ENCODE peak calls at places on chromosomes 7 and 10, in six cellular contexts. One of them, this sample, is unnamed.

GRCh38 chr7:20402297-20403230 is 71.9 kb downstream of the ITGB8 start:
- DNase-seq in NCI-H2081: no peak
- DNase-seq in nucleus accumbens: no peak
- DNase-seq in lung microvascular endothelial cell: no peak
- DNase-seq in germinal center: no peak
- DNase-seq in RPMI7951: peak
- DNase-seq in this sample: no peak

GRCh38 chr7:5419523-5420107 is 4.0 kb downstream of the TNRC18 start:
- DNase-seq in RPMI7951: peak
- DNase-seq in NCI-H2081: no peak
- DNase-seq in lung microvascular endothelial cell: peak
- DNase-seq in germinal center: no peak
- DNase-seq in nucleus accumbens: peak
- DNase-seq in this sample: peak

GRCh38 chr7:132084776-132085388 is 491.4 kb downstream of the PLXNA4 start:
- DNase-seq in RPMI7951: peak
- DNase-seq in lung microvascular endothelial cell: peak
- DNase-seq in germinal center: no peak
- DNase-seq in nucleus accumbens: no peak
- DNase-seq in NCI-H2081: no peak
- DNase-seq in this sample: peak

GRCh38 chr7:82384051-82384464 is 59.5 kb downstream of the CACNA2D1 start:
- DNase-seq in nucleus accumbens: no peak
- DNase-seq in germinal center: no peak
- DNase-seq in lung microvascular endothelial cell: no peak
- DNase-seq in NCI-H2081: no peak
- DNase-seq in RPMI7951: no peak
- DNase-seq in this sample: no peak

GRCh38 chr10:83753490-83753889 is 385.8 kb upstream of the GHITM start:
- DNase-seq in lung microvascular endothelial cell: no peak
- DNase-seq in germinal center: no peak
- DNase-seq in NCI-H2081: no peak
- DNase-seq in RPMI7951: no peak
- DNase-seq in nucleus accumbens: no peak
- DNase-seq in this sample: no peak

GRCh38 chr10:99834410-99834809 is 52.0 kb downstream of the ABCC2 start:
- DNase-seq in RPMI7951: peak
- DNase-seq in lung microvascular endothelial cell: peak
- DNase-seq in germinal center: no peak
- DNase-seq in NCI-H2081: no peak
- DNase-seq in nucleus accumbens: no peak
- DNase-seq in this sample: peak

GRCh38 chr7:151051108-151051507 is 2.8 kb downstream of the ASIC3 start:
- DNase-seq in lung microvascular endothelial cell: peak
- DNase-seq in germinal center: peak
- DNase-seq in nucleus accumbens: peak
- DNase-seq in RPMI7951: peak
- DNase-seq in NCI-H2081: no peak
- DNase-seq in this sample: no peak

GRCh38 chr7:86058649-86059048 is 585.1 kb upstream of the GRM3 start:
- DNase-seq in nucleus accumbens: no peak
- DNase-seq in RPMI7951: no peak
- DNase-seq in germinal center: no peak
- DNase-seq in NCI-H2081: no peak
- DNase-seq in lung microvascular endothelial cell: no peak
- DNase-seq in this sample: no peak

GRCh38 chr10:47094126-47094525 is 182.9 kb downstream of the PTPN20 start:
- DNase-seq in RPMI7951: no peak
- DNase-seq in NCI-H2081: no peak
- DNase-seq in germinal center: no peak
- DNase-seq in lung microvascular endothelial cell: no peak
- DNase-seq in nucleus accumbens: no peak
- DNase-seq in this sample: no peak

GRCh38 chr7:151013728-151014497 is 10.4 kb downstream of the ATG9B start:
- DNase-seq in lung microvascular endothelial cell: no peak
- DNase-seq in germinal center: peak
- DNase-seq in nucleus accumbens: peak
- DNase-seq in RPMI7951: peak
- DNase-seq in NCI-H2081: peak
- DNase-seq in this sample: no peak

GRCh38 chr10:66782776-66783175 is 143.1 kb upstream of the LRRTM3 start:
- DNase-seq in germinal center: no peak
- DNase-seq in NCI-H2081: no peak
- DNase-seq in nucleus accumbens: no peak
- DNase-seq in lung microvascular endothelial cell: no peak
- DNase-seq in RPMI7951: peak
- DNase-seq in this sample: no peak

GRCh38 chr10:128110339-128110738 is 15.9 kb downstream of the MKI67 start:
- DNase-seq in germinal center: no peak
- DNase-seq in NCI-H2081: no peak
- DNase-seq in RPMI7951: no peak
- DNase-seq in lung microvascular endothelial cell: no peak
- DNase-seq in nucleus accumbens: no peak
- DNase-seq in this sample: no peak

GRCh38 chr10:36489928-36490279 is 635.5 kb upstream of the ANKRD30A start:
- DNase-seq in germinal center: no peak
- DNase-seq in NCI-H2081: no peak
- DNase-seq in nucleus accumbens: no peak
- DNase-seq in lung microvascular endothelial cell: peak
- DNase-seq in RPMI7951: peak
- DNase-seq in this sample: no peak

GRCh38 chr7:90225181-90225580 is 13.6 kb downstream of the STEAP2 start:
- DNase-seq in lung microvascular endothelial cell: no peak
- DNase-seq in germinal center: no peak
- DNase-seq in NCI-H2081: no peak
- DNase-seq in nucleus accumbens: no peak
- DNase-seq in RPMI7951: no peak
- DNase-seq in this sample: no peak

GRCh38 chr10:71970331-71970730 is 6.1 kb downstream of the CHST3 start:
- DNase-seq in germinal center: no peak
- DNase-seq in lung microvascular endothelial cell: peak
- DNase-seq in RPMI7951: no peak
- DNase-seq in NCI-H2081: no peak
- DNase-seq in nucleus accumbens: no peak
- DNase-seq in this sample: no peak

GRCh38 chr10:50604049-50604640 is 19.6 kb downstream of the SGMS1 start:
- DNase-seq in RPMI7951: no peak
- DNase-seq in nucleus accumbens: no peak
- DNase-seq in NCI-H2081: no peak
- DNase-seq in lung microvascular endothelial cell: peak
- DNase-seq in germinal center: peak
- DNase-seq in this sample: no peak

GRCh38 chr7:121341933-121342332 is 13.1 kb downstream of the WNT16 start:
- DNase-seq in lung microvascular endothelial cell: no peak
- DNase-seq in nucleus accumbens: no peak
- DNase-seq in germinal center: no peak
- DNase-seq in NCI-H2081: no peak
- DNase-seq in RPMI7951: no peak
- DNase-seq in this sample: no peak

GRCh38 chr10:50590935-50591334 is 32.8 kb downstream of the SGMS1 start:
- DNase-seq in nucleus accumbens: no peak
- DNase-seq in NCI-H2081: no peak
- DNase-seq in RPMI7951: no peak
- DNase-seq in lung microvascular endothelial cell: no peak
- DNase-seq in germinal center: no peak
- DNase-seq in this sample: no peak

GRCh38 chr7:94696981-94697670 is 41.2 kb upstream of the SGCE start:
- DNase-seq in lung microvascular endothelial cell: peak
- DNase-seq in nucleus accumbens: no peak
- DNase-seq in NCI-H2081: no peak
- DNase-seq in germinal center: no peak
- DNase-seq in RPMI7951: peak
- DNase-seq in this sample: peak

GRCh38 chr10:60148266-60148840 is 241.3 kb downstream of the ANK3 start:
- DNase-seq in germinal center: no peak
- DNase-seq in NCI-H2081: no peak
- DNase-seq in RPMI7951: peak
- DNase-seq in lung microvascular endothelial cell: peak
- DNase-seq in nucleus accumbens: no peak
- DNase-seq in this sample: no peak

GRCh38 chr7:110856704-110857103 is 234.2 kb upstream of the LRRN3 start:
- DNase-seq in NCI-H2081: no peak
- DNase-seq in RPMI7951: no peak
- DNase-seq in nucleus accumbens: no peak
- DNase-seq in germinal center: no peak
- DNase-seq in lung microvascular endothelial cell: no peak
- DNase-seq in this sample: peak

GRCh38 chr7:74097937-74098614 is 14.5 kb downstream of the LIMK1 start:
- DNase-seq in lung microvascular endothelial cell: peak
- DNase-seq in RPMI7951: peak
- DNase-seq in nucleus accumbens: no peak
- DNase-seq in germinal center: no peak
- DNase-seq in NCI-H2081: no peak
- DNase-seq in this sample: no peak

GRCh38 chr10:20596065-20596760 is 300.9 kb downstream of the NEBL start:
- DNase-seq in lung microvascular endothelial cell: no peak
- DNase-seq in NCI-H2081: no peak
- DNase-seq in RPMI7951: no peak
- DNase-seq in nucleus accumbens: no peak
- DNase-seq in germinal center: no peak
- DNase-seq in this sample: no peak

GRCh38 chr10:124379609-124380193 is 39.0 kb downstream of the OAT start:
- DNase-seq in lung microvascular endothelial cell: no peak
- DNase-seq in NCI-H2081: no peak
- DNase-seq in germinal center: no peak
- DNase-seq in nucleus accumbens: no peak
- DNase-seq in RPMI7951: no peak
- DNase-seq in this sample: no peak

GRCh38 chr10:35372329-35372728 is 36.0 kb downstream of the CCNY start:
- DNase-seq in lung microvascular endothelial cell: peak
- DNase-seq in nucleus accumbens: no peak
- DNase-seq in germinal center: no peak
- DNase-seq in NCI-H2081: no peak
- DNase-seq in RPMI7951: no peak
- DNase-seq in this sample: no peak

GRCh38 chr10:84156768-84157167 is 16.8 kb upstream of the GPR15LG start:
- DNase-seq in NCI-H2081: no peak
- DNase-seq in germinal center: no peak
- DNase-seq in nucleus accumbens: no peak
- DNase-seq in RPMI7951: no peak
- DNase-seq in lung microvascular endothelial cell: peak
- DNase-seq in this sample: no peak

GRCh38 chr7:1344981-1345701 is 112.5 kb downstream of the UNCX start:
- DNase-seq in RPMI7951: no peak
- DNase-seq in nucleus accumbens: no peak
- DNase-seq in lung microvascular endothelial cell: no peak
- DNase-seq in germinal center: no peak
- DNase-seq in NCI-H2081: no peak
- DNase-seq in this sample: no peak

GRCh38 chr10:22338260-22338894 is 6.9 kb upstream of the SPAG6 start:
- DNase-seq in nucleus accumbens: no peak
- DNase-seq in RPMI7951: no peak
- DNase-seq in lung microvascular endothelial cell: no peak
- DNase-seq in NCI-H2081: no peak
- DNase-seq in germinal center: no peak
- DNase-seq in this sample: no peak

GRCh38 chr7:43004076-43004475 is 71.9 kb downstream of the MRPL32 start:
- DNase-seq in NCI-H2081: no peak
- DNase-seq in nucleus accumbens: no peak
- DNase-seq in lung microvascular endothelial cell: no peak
- DNase-seq in RPMI7951: peak
- DNase-seq in germinal center: no peak
- DNase-seq in this sample: no peak

GRCh38 chr10:125370578-125370977 is 210.2 kb upstream of the CTBP2 start:
- DNase-seq in germinal center: no peak
- DNase-seq in lung microvascular endothelial cell: no peak
- DNase-seq in RPMI7951: no peak
- DNase-seq in NCI-H2081: no peak
- DNase-seq in nucleus accumbens: no peak
- DNase-seq in this sample: no peak

GRCh38 chr10:22931948-22932347 is 4.1 kb downstream of the ARMC3 start:
- DNase-seq in germinal center: no peak
- DNase-seq in RPMI7951: peak
- DNase-seq in lung microvascular endothelial cell: peak
- DNase-seq in NCI-H2081: no peak
- DNase-seq in nucleus accumbens: no peak
- DNase-seq in this sample: no peak